ENCODE peak calls at places on chromosomes 7 and 10, in five cellular contexts. F is upper lobe of right lung, Q is right cardiac atrium, U is HepG2, J is lower lobe of right lung. H is an unnamed sample.

GRCh38 chr7:106243893-106244292 is 40.9 kb downstream of the NAMPT start:
- ATAC-seq in F (no peak), Q (no peak), U (no peak), J (no peak), H (no peak)

GRCh38 chr10:17910144-17910789 is 41.5 kb upstream of the SLC39A12 start:
- ATAC-seq in F (peak), Q (no peak), U (peak), J (peak), H (peak)

GRCh38 chr7:2213551-2214215 is 19.1 kb downstream of the MAD1L1 start:
- ATAC-seq in F (no peak), Q (peak), U (no peak), J (no peak), H (no peak)

GRCh38 chr7:116180302-116180701 is 30.0 kb upstream of the TES start:
- ATAC-seq in F (peak), Q (no peak), U (peak), J (peak), H (peak)

GRCh38 chr10:119290301-119291036 is 83.1 kb downstream of the GRK5 start:
- ATAC-seq in F (peak), Q (no peak), U (no peak), J (no peak), H (peak)

GRCh38 chr7:140723002-140723401 is 26.5 kb downstream of the NDUFB2 start:
- ATAC-seq in F (no peak), Q (no peak), U (no peak), J (no peak), H (no peak)

GRCh38 chr7:65225422-65226006 is 148.1 kb upstream of the ZNF92 start:
- ATAC-seq in F (no peak), Q (no peak), U (no peak), J (no peak), H (no peak)

GRCh38 chr10:94059174-94059573 is 65.4 kb downstream of the PLCE1 start:
- ATAC-seq in F (no peak), Q (no peak), U (no peak), J (no peak), H (no peak)

GRCh38 chr10:71611709-71612422 is 107.7 kb downstream of the C10orf105 start:
- ATAC-seq in F (no peak), Q (no peak), U (no peak), J (no peak), H (no peak)

GRCh38 chr7:76037310-76037709 is 10.5 kb downstream of the STYXL1 start:
- ATAC-seq in F (peak), Q (peak), U (no peak), J (no peak), H (peak)

GRCh38 chr7:2512179-2512644 is 7.4 kb upstream of the LFNG start:
- ATAC-seq in F (no peak), Q (peak), U (peak), J (no peak), H (no peak)

GRCh38 chr10:98916751-98917150 is 318.9 kb downstream of the HPSE2 start:
- ATAC-seq in F (no peak), Q (no peak), U (no peak), J (no peak), H (no peak)

GRCh38 chr7:44750921-44751571 is 2.4 kb downstream of the ZMIZ2 start:
- ATAC-seq in F (no peak), Q (no peak), U (peak), J (no peak), H (no peak)

GRCh38 chr7:78386520-78386919 is 587.9 kb downstream of the PHTF2 start:
- ATAC-seq in F (no peak), Q (no peak), U (no peak), J (no peak), H (no peak)

GRCh38 chr10:93437000-93437945 is 44.9 kb downstream of the MYOF start:
- ATAC-seq in F (peak), Q (peak), U (peak), J (peak), H (peak)

GRCh38 chr7:54995631-54996340 is 23.0 kb upstream of the EGFR start:
- ATAC-seq in F (no peak), Q (no peak), U (no peak), J (no peak), H (no peak)

GRCh38 chr10:97117372-97117771 is 68.4 kb downstream of the SLIT1 start:
- ATAC-seq in F (no peak), Q (no peak), U (no peak), J (no peak), H (no peak)

GRCh38 chr7:157022681-157023588 is 12.5 kb upstream of the MNX1 start:
- ATAC-seq in F (peak), Q (no peak), U (peak), J (peak), H (no peak)

GRCh38 chr10:8444630-8445029 is 390.1 kb downstream of the GATA3 start:
- ATAC-seq in F (peak), Q (no peak), U (peak), J (peak), H (peak)

GRCh38 chr7:103887853-103888602 is 101.4 kb downstream of the RELN start:
- ATAC-seq in F (no peak), Q (no peak), U (peak), J (no peak), H (no peak)

GRCh38 chr7:92740713-92741126 is 95.7 kb downstream of the CDK6 start:
- ATAC-seq in F (peak), Q (no peak), U (peak), J (peak), H (no peak)

GRCh38 chr7:142383826-142384507 is 126.1 kb upstream of the PRSS58 start:
- ATAC-seq in F (peak), Q (no peak), U (no peak), J (peak), H (no peak)

GRCh38 chr7:103547451-103548284 is 101.7 kb upstream of the SLC26A5 start:
- ATAC-seq in F (no peak), Q (no peak), U (no peak), J (no peak), H (no peak)

GRCh38 chr10:114607358-114607998 is 50.6 kb downstream of the ABLIM1 start:
- ATAC-seq in F (no peak), Q (peak), U (no peak), J (no peak), H (peak)

GRCh38 chr10:104415526-104416165 is 62.0 kb downstream of the CFAP58 start:
- ATAC-seq in F (no peak), Q (no peak), U (no peak), J (no peak), H (no peak)

GRCh38 chr10:282294-283139 is 147.3 kb downstream of the ZMYND11 start:
- ATAC-seq in F (no peak), Q (no peak), U (no peak), J (no peak), H (no peak)

GRCh38 chr10:45580781-45581496 is 91.6 kb downstream of the ZFAND4 start:
- ATAC-seq in F (peak), Q (peak), U (no peak), J (peak), H (no peak)

GRCh38 chr7:143510854-143511592 is 33.4 kb downstream of the TAS2R41 start:
- ATAC-seq in F (peak), Q (peak), U (no peak), J (peak), H (peak)